ENCODE peak calls at places on chromosomes 4 and X, in ten cellular contexts. One of them, this sample, is unnamed.

GRCh38 chrX:86295293-86295692 is 147.0 kb downstream of the DACH2 start:
- DNase-seq in AG08396: no peak
- DNase-seq in stimulated activated CD4-positive, alpha-beta T cell treated with anti-CD3 and anti-CD28 coated beads, Interleukin-4, amount 100 ng/mL, for 48 hours: no peak
- DNase-seq in tibial artery: no peak
- DNase-seq in fibroblast of the aortic adventitia: no peak
- DNase-seq in GM23338: peak; percentile 11
- DNase-seq in activated CD4-positive, alpha-beta T cell treated with anti-CD3 and anti-CD28 coated beads, Interleukin-2, amount 10 ng/mL, durations not matched to agents 7 days and 5 days: no peak
- DNase-seq in DMS153: no peak
- DNase-seq in NT2/D1: no peak
- DNase-seq in fibroblast of the conjunctiva: no peak
- DNase-seq in this sample: no peak

GRCh38 chr4:121189811-121190210 is 25.7 kb upstream of the TNIP3 start:
- DNase-seq in AG08396: no peak
- DNase-seq in stimulated activated CD4-positive, alpha-beta T cell treated with anti-CD3 and anti-CD28 coated beads, Interleukin-4, amount 100 ng/mL, for 48 hours: peak; percentile 19
- DNase-seq in tibial artery: no peak
- DNase-seq in fibroblast of the aortic adventitia: no peak
- DNase-seq in GM23338: no peak
- DNase-seq in activated CD4-positive, alpha-beta T cell treated with anti-CD3 and anti-CD28 coated beads, Interleukin-2, amount 10 ng/mL, durations not matched to agents 7 days and 5 days: peak; percentile 71
- DNase-seq in DMS153: no peak
- DNase-seq in NT2/D1: no peak
- DNase-seq in fibroblast of the conjunctiva: no peak
- DNase-seq in this sample: peak; percentile 72

GRCh38 chr4:37392540-37393255 is 148.2 kb downstream of the NWD2 start:
- DNase-seq in AG08396: no peak
- DNase-seq in stimulated activated CD4-positive, alpha-beta T cell treated with anti-CD3 and anti-CD28 coated beads, Interleukin-4, amount 100 ng/mL, for 48 hours: no peak
- DNase-seq in tibial artery: peak; percentile 73
- DNase-seq in fibroblast of the aortic adventitia: no peak
- DNase-seq in GM23338: peak; percentile 17
- DNase-seq in activated CD4-positive, alpha-beta T cell treated with anti-CD3 and anti-CD28 coated beads, Interleukin-2, amount 10 ng/mL, durations not matched to agents 7 days and 5 days: no peak
- DNase-seq in DMS153: no peak
- DNase-seq in NT2/D1: no peak
- DNase-seq in fibroblast of the conjunctiva: no peak
- DNase-seq in this sample: no peak

GRCh38 chrX:136781180-136781797 is 557 bp upstream of the ARHGEF6 start:
- DNase-seq in AG08396: peak; percentile 12
- DNase-seq in stimulated activated CD4-positive, alpha-beta T cell treated with anti-CD3 and anti-CD28 coated beads, Interleukin-4, amount 100 ng/mL, for 48 hours: no peak
- DNase-seq in tibial artery: no peak
- DNase-seq in fibroblast of the aortic adventitia: peak; percentile 6
- DNase-seq in GM23338: no peak
- DNase-seq in activated CD4-positive, alpha-beta T cell treated with anti-CD3 and anti-CD28 coated beads, Interleukin-2, amount 10 ng/mL, durations not matched to agents 7 days and 5 days: no peak
- DNase-seq in DMS153: peak; percentile 10
- DNase-seq in NT2/D1: no peak
- DNase-seq in fibroblast of the conjunctiva: no peak
- DNase-seq in this sample: no peak

GRCh38 chr4:31585503-31585902 is 865.3 kb downstream of the PCDH7 start:
- DNase-seq in AG08396: no peak
- DNase-seq in stimulated activated CD4-positive, alpha-beta T cell treated with anti-CD3 and anti-CD28 coated beads, Interleukin-4, amount 100 ng/mL, for 48 hours: no peak
- DNase-seq in tibial artery: no peak
- DNase-seq in fibroblast of the aortic adventitia: no peak
- DNase-seq in GM23338: no peak
- DNase-seq in activated CD4-positive, alpha-beta T cell treated with anti-CD3 and anti-CD28 coated beads, Interleukin-2, amount 10 ng/mL, durations not matched to agents 7 days and 5 days: no peak
- DNase-seq in DMS153: no peak
- DNase-seq in NT2/D1: no peak
- DNase-seq in fibroblast of the conjunctiva: no peak
- DNase-seq in this sample: no peak

GRCh38 chr4:149645790-149646189 is 169.9 kb downstream of the IQCM start:
- DNase-seq in AG08396: no peak
- DNase-seq in stimulated activated CD4-positive, alpha-beta T cell treated with anti-CD3 and anti-CD28 coated beads, Interleukin-4, amount 100 ng/mL, for 48 hours: no peak
- DNase-seq in tibial artery: no peak
- DNase-seq in fibroblast of the aortic adventitia: no peak
- DNase-seq in GM23338: peak; percentile 72
- DNase-seq in activated CD4-positive, alpha-beta T cell treated with anti-CD3 and anti-CD28 coated beads, Interleukin-2, amount 10 ng/mL, durations not matched to agents 7 days and 5 days: no peak
- DNase-seq in DMS153: no peak
- DNase-seq in NT2/D1: peak; percentile 3
- DNase-seq in fibroblast of the conjunctiva: no peak
- DNase-seq in this sample: no peak

GRCh38 chr4:165359501-165359900 is 19.3 kb upstream of the CPE start:
- DNase-seq in AG08396: no peak
- DNase-seq in stimulated activated CD4-positive, alpha-beta T cell treated with anti-CD3 and anti-CD28 coated beads, Interleukin-4, amount 100 ng/mL, for 48 hours: no peak
- DNase-seq in tibial artery: no peak
- DNase-seq in fibroblast of the aortic adventitia: peak; percentile 60
- DNase-seq in GM23338: no peak
- DNase-seq in activated CD4-positive, alpha-beta T cell treated with anti-CD3 and anti-CD28 coated beads, Interleukin-2, amount 10 ng/mL, durations not matched to agents 7 days and 5 days: no peak
- DNase-seq in DMS153: no peak
- DNase-seq in NT2/D1: no peak
- DNase-seq in fibroblast of the conjunctiva: no peak
- DNase-seq in this sample: no peak

GRCh38 chr4:27154706-27155105 is 294.1 kb downstream of the STIM2 start:
- DNase-seq in AG08396: no peak
- DNase-seq in stimulated activated CD4-positive, alpha-beta T cell treated with anti-CD3 and anti-CD28 coated beads, Interleukin-4, amount 100 ng/mL, for 48 hours: no peak
- DNase-seq in tibial artery: no peak
- DNase-seq in fibroblast of the aortic adventitia: peak; percentile 66
- DNase-seq in GM23338: no peak
- DNase-seq in activated CD4-positive, alpha-beta T cell treated with anti-CD3 and anti-CD28 coated beads, Interleukin-2, amount 10 ng/mL, durations not matched to agents 7 days and 5 days: no peak
- DNase-seq in DMS153: no peak
- DNase-seq in NT2/D1: no peak
- DNase-seq in fibroblast of the conjunctiva: no peak
- DNase-seq in this sample: no peak

GRCh38 chr4:31058656-31059055 is 338.5 kb downstream of the PCDH7 start:
- DNase-seq in AG08396: no peak
- DNase-seq in stimulated activated CD4-positive, alpha-beta T cell treated with anti-CD3 and anti-CD28 coated beads, Interleukin-4, amount 100 ng/mL, for 48 hours: no peak
- DNase-seq in tibial artery: no peak
- DNase-seq in fibroblast of the aortic adventitia: no peak
- DNase-seq in GM23338: no peak
- DNase-seq in activated CD4-positive, alpha-beta T cell treated with anti-CD3 and anti-CD28 coated beads, Interleukin-2, amount 10 ng/mL, durations not matched to agents 7 days and 5 days: no peak
- DNase-seq in DMS153: no peak
- DNase-seq in NT2/D1: no peak
- DNase-seq in fibroblast of the conjunctiva: no peak
- DNase-seq in this sample: no peak

GRCh38 chr4:113822555-113823290 is 61.2 kb upstream of the CAMK2D start:
- DNase-seq in AG08396: no peak
- DNase-seq in stimulated activated CD4-positive, alpha-beta T cell treated with anti-CD3 and anti-CD28 coated beads, Interleukin-4, amount 100 ng/mL, for 48 hours: no peak
- DNase-seq in tibial artery: no peak
- DNase-seq in fibroblast of the aortic adventitia: no peak
- DNase-seq in GM23338: no peak
- DNase-seq in activated CD4-positive, alpha-beta T cell treated with anti-CD3 and anti-CD28 coated beads, Interleukin-2, amount 10 ng/mL, durations not matched to agents 7 days and 5 days: no peak
- DNase-seq in DMS153: no peak
- DNase-seq in NT2/D1: no peak
- DNase-seq in fibroblast of the conjunctiva: no peak
- DNase-seq in this sample: no peak